ENCODE peak calls at places on chromosomes 16 and 17, in eight cellular contexts. F is left kidney; R is globus pallidus; G is HAP-1; C is HFFc6; K is EL; B is activated effector memory CD4-positive, alpha-beta T cell treated with Interleukin-2 at 50 U/mL for 16 hours; V is IMR-90. S is an unnamed sample.

GRCh38 chr17:4310349-4311060 is 46.7 kb upstream of the ANKFY1 start:
- DNase-seq in F (no peak), R (peak; percentile 85), G (peak; percentile 75), C (no peak), K (no peak), B (no peak), V (peak; percentile 54), S (peak; percentile 77)

GRCh38 chr16:79182618-79183017 is 417.9 kb downstream of the MAF start:
- DNase-seq in F (no peak), R (no peak), G (no peak), C (no peak), K (no peak), B (no peak), V (no peak), S (no peak)

GRCh38 chr16:12317121-12317810 is 340.7 kb downstream of the SNX29 start:
- DNase-seq in F (peak; percentile 55), R (no peak), G (no peak), C (no peak), K (no peak), B (no peak), V (no peak), S (no peak)

GRCh38 chr17:20174588-20175265 is 165.6 kb downstream of the SPECC1 start:
- DNase-seq in F (no peak), R (no peak), G (no peak), C (peak; percentile 44), K (peak; percentile 83), B (no peak), V (peak; percentile 76), S (no peak)

GRCh38 chr17:67575325-67575724 is 142.4 kb upstream of the NOL11 start:
- DNase-seq in F (peak; percentile 88), R (no peak), G (no peak), C (no peak), K (no peak), B (no peak), V (no peak), S (no peak)

GRCh38 chr17:41512789-41513547 is 5.7 kb downstream of the KRT15 start:
- DNase-seq in F (no peak), R (no peak), G (no peak), C (no peak), K (no peak), B (no peak), V (no peak), S (no peak)

GRCh38 chr17:18993876-18994275 is 10.7 kb downstream of the FAM83G start:
- DNase-seq in F (peak; percentile 74), R (no peak), G (no peak), C (no peak), K (peak; percentile 19), B (no peak), V (peak; percentile 83), S (no peak)

GRCh38 chr17:50947844-50948514 is 81.8 kb upstream of the TOB1 start:
- DNase-seq in F (no peak), R (peak; percentile 63), G (no peak), C (no peak), K (no peak), B (no peak), V (no peak), S (no peak)

GRCh38 chr16:53913920-53914319 is 210.0 kb downstream of the FTO start:
- DNase-seq in F (no peak), R (no peak), G (no peak), C (no peak), K (no peak), B (no peak), V (no peak), S (no peak)

GRCh38 chr17:7325031-7325528 is 4.1 kb downstream of the NEURL4 start:
- DNase-seq in F (no peak), R (no peak), G (no peak), C (no peak), K (no peak), B (no peak), V (no peak), S (no peak)

GRCh38 chr17:30970757-30971567 is at the start of gene RNF135:
- DNase-seq in F (peak; percentile 95), R (peak; percentile 70), G (peak; percentile 92), C (peak; percentile 75), K (peak; percentile 93), B (peak; percentile 53), V (peak; percentile 82), S (peak; percentile 71)

GRCh38 chr16:20853981-20854620 is 46.1 kb downstream of the DCUN1D3 start:
- DNase-seq in F (no peak), R (no peak), G (no peak), C (no peak), K (no peak), B (no peak), V (no peak), S (no peak)

GRCh38 chr16:66703359-66704215 is 7.0 kb upstream of the CMTM4 start:
- DNase-seq in F (no peak), R (no peak), G (no peak), C (peak; percentile 82), K (peak; percentile 55), B (no peak), V (no peak), S (no peak)

GRCh38 chr17:3935140-3935542 is 18.9 kb upstream of the P2RX1 start:
- DNase-seq in F (peak; percentile 93), R (peak; percentile 27), G (peak; percentile 70), C (peak; percentile 45), K (peak; percentile 56), B (no peak), V (peak; percentile 72), S (no peak)

GRCh38 chr16:88815901-88816589 is 4.3 kb upstream of the APRT start:
- DNase-seq in F (peak; percentile 77), R (no peak), G (peak; percentile 64), C (no peak), K (no peak), B (peak; percentile 26), V (no peak), S (no peak)

GRCh38 chr17:32445075-32445427 is 741 bp downstream of the PSMD11 start:
- DNase-seq in F (peak; percentile 63), R (no peak), G (peak; percentile 50), C (peak; percentile 60), K (peak; percentile 77), B (peak; percentile 1), V (peak; percentile 71), S (peak; percentile 27)

S was measured in putamen.